ENCODE peak calls at places on chromosome 14, in seven cellular contexts. S is midbrain, R is AG10803, B is upper lobe of right lung, C is HCT116, K is NCI-H146, W is psoas muscle. G is an unnamed sample.

GRCh38 chr14:28676481-28676880 is 90.1 kb upstream of the FOXG1 start:
- DNase-seq in K (no peak), S (no peak), R (no peak), B (no peak), C (no peak), W (no peak), G (no peak)

GRCh38 chr14:29236848-29237247 is 470.3 kb downstream of the FOXG1 start:
- DNase-seq in K (no peak), B (no peak), R (peak; percentile 60), C (no peak), W (no peak), S (no peak), G (no peak)

GRCh38 chr14:102830474-102831045 is 53.3 kb downstream of the TRAF3 start:
- DNase-seq in W (no peak), B (no peak), S (no peak), R (no peak), K (no peak), C (no peak), G (no peak)

GRCh38 chr14:92759300-92759678 is 10.9 kb upstream of the LGMN start:
- DNase-seq in C (no peak), S (no peak), W (no peak), R (peak; percentile 30), B (no peak), K (peak; percentile 70), G (no peak)

GRCh38 chr14:100890044-100890443 is 13.5 kb downstream of the RTL1 start:
- DNase-seq in R (no peak), B (peak; percentile 13), S (no peak), W (no peak), K (no peak), C (no peak), G (no peak)

GRCh38 chr14:101761881-101762529 is 496 bp downstream of the PPP2R5C start:
- DNase-seq in S (peak; percentile 53), R (no peak), C (no peak), W (no peak), B (peak; percentile 82), K (peak; percentile 20), G (peak; percentile 65)

GRCh38 chr14:54475187-54475881 is 13.4 kb downstream of the GMFB start:
- DNase-seq in S (no peak), R (peak; percentile 33), W (no peak), K (no peak), B (no peak), C (no peak), G (no peak)

GRCh38 chr14:68790656-68791077 is 2.2 kb downstream of the ZFP36L1 start:
- DNase-seq in R (no peak), C (no peak), S (peak; percentile 60), K (no peak), W (no peak), B (no peak), G (peak; percentile 63)

GRCh38 chr14:74980746-74981661 is 21.7 kb upstream of the EIF2B2 start:
- DNase-seq in C (no peak), R (peak; percentile 60), K (peak; percentile 59), W (peak; percentile 59), B (no peak), S (no peak), G (no peak)

GRCh38 chr14:104436047-104436531 is 143.5 kb upstream of the C14orf180 start:
- DNase-seq in B (peak; percentile 79), S (no peak), W (peak; percentile 70), R (peak; percentile 24), C (no peak), K (no peak), G (no peak)

GRCh38 chr14:99224948-99225347 is 47.0 kb downstream of the BCL11B start:
- DNase-seq in R (no peak), K (no peak), S (no peak), B (no peak), W (no peak), C (no peak), G (no peak)

GRCh38 chr14:30283822-30284446 is 275.0 kb upstream of the G2E3 start:
- DNase-seq in W (no peak), S (peak; percentile 10), C (peak; percentile 19), K (peak; percentile 39), B (no peak), R (peak; percentile 52), G (no peak)

GRCh38 chr14:104939666-104940410 is 15.2 kb downstream of the PLD4 start:
- DNase-seq in R (no peak), K (no peak), W (no peak), B (peak; percentile 59), S (no peak), C (no peak), G (no peak)

GRCh38 chr14:21042918-21043317 is 756 bp downstream of the RNASE7 start:
- DNase-seq in C (no peak), W (no peak), B (no peak), R (peak; percentile 25), S (peak; percentile 63), K (no peak), G (no peak)

GRCh38 chr14:92426237-92426636 is 87.3 kb upstream of the RIN3 start:
- DNase-seq in R (peak; percentile 73), W (no peak), S (no peak), C (no peak), B (no peak), K (no peak), G (no peak)

GRCh38 chr14:35438910-35439713 is 34.6 kb upstream of the NFKBIA start:
- DNase-seq in S (no peak), B (no peak), W (no peak), R (no peak), C (peak; percentile 31), K (no peak), G (no peak)

GRCh38 chr14:67620217-67620789 is 583 bp downstream of the ARG2 start:
- DNase-seq in S (no peak), B (no peak), C (no peak), R (no peak), K (peak; percentile 38), W (no peak), G (no peak)

GRCh38 chr14:64726585-64726890 is 22.3 kb downstream of the PLEKHG3 start:
- DNase-seq in R (no peak), S (no peak), C (peak; percentile 66), K (peak; percentile 80), W (no peak), B (peak; percentile 60), G (no peak)

GRCh38 chr14:27015046-27015445 is 417.2 kb upstream of the NOVA1 start:
- DNase-seq in S (no peak), K (no peak), R (no peak), B (no peak), W (no peak), C (no peak), G (no peak)

GRCh38 chr14:104722938-104723650 is 935 bp upstream of the ADSS1 start:
- DNase-seq in W (no peak), C (no peak), K (no peak), R (no peak), B (no peak), S (no peak), G (no peak)

GRCh38 chr14:82003418-82003817 is 469.8 kb upstream of the SEL1L start:
- DNase-seq in K (no peak), S (no peak), W (no peak), B (no peak), C (no peak), R (no peak), G (no peak)

GRCh38 chr14:99468836-99469592 is 11.6 kb downstream of the SETD3 start:
- DNase-seq in W (no peak), R (no peak), S (no peak), C (no peak), K (peak; percentile 32), B (no peak), G (no peak)

GRCh38 chr14:91127411-91127810 is 13.5 kb downstream of the DGLUCY start:
- DNase-seq in R (no peak), S (no peak), C (no peak), K (peak; percentile 57), B (peak; percentile 85), W (peak; percentile 84), G (no peak)

GRCh38 chr14:27386391-27386790 is 788.6 kb upstream of the NOVA1 start:
- DNase-seq in R (no peak), B (no peak), W (no peak), S (no peak), C (no peak), K (no peak), G (no peak)